ENCODE peak calls at places on chromosome X, in five cellular contexts. A, F, E, B and G are unnamed samples.

GRCh38 chrX:13411496-13412207 is 91.8 kb upstream of the ATXN3L start:
- DNase-seq in A (no peak), F (no peak), E (no peak), B (no peak), G (no peak)

GRCh38 chrX:55801811-55802210 is 84.3 kb downstream of the RRAGB start:
- DNase-seq in A (no peak), F (no peak), E (no peak), B (no peak), G (no peak)

GRCh38 chrX:38768079-38768478 is 33.2 kb upstream of the MID1IP1 start:
- DNase-seq in A (peak; percentile 35), F (no peak), E (peak; percentile 13), B (peak; percentile 43), G (no peak)

GRCh38 chrX:38052096-38052495 is 45.7 kb downstream of the SYTL5 start:
- DNase-seq in A (peak; percentile 89), F (no peak), E (peak; percentile 88), B (peak; percentile 77), G (peak; percentile 58)

GRCh38 chrX:22399793-22400192 is 127.1 kb downstream of the CBLL2 start:
- DNase-seq in A (peak; percentile 87), F (no peak), E (peak; percentile 37), B (peak; percentile 61), G (peak; percentile 24)

GRCh38 chrX:153055827-153056748 is at the start of gene PNMA3:
- DNase-seq in A (no peak), F (no peak), E (no peak), B (no peak), G (no peak)

GRCh38 chrX:130482871-130483270 is 81.1 kb downstream of the RBMX2 start:
- DNase-seq in A (no peak), F (no peak), E (no peak), B (peak; percentile 0), G (no peak)

GRCh38 chrX:109952985-109953905 is 49.7 kb upstream of the TMEM164 start:
- DNase-seq in A (no peak), F (no peak), E (no peak), B (peak; percentile 0), G (no peak)

GRCh38 chrX:147850875-147851274 is 60.8 kb upstream of the FMR1 start:
- DNase-seq in A (no peak), F (no peak), E (no peak), B (no peak), G (no peak)

GRCh38 chrX:63761639-63762038 is 23.4 kb downstream of the ARHGEF9 start:
- DNase-seq in A (peak; percentile 5), F (no peak), E (no peak), B (no peak), G (no peak)

GRCh38 chrX:69128573-69128972 is 36.7 kb downstream of the PJA1 start:
- DNase-seq in A (peak; percentile 33), F (no peak), E (peak; percentile 12), B (peak; percentile 66), G (peak; percentile 8)

GRCh38 chrX:40098264-40099045 is 697 bp upstream of the BCOR start:
- DNase-seq in A (peak; percentile 69), F (no peak), E (peak; percentile 61), B (peak; percentile 67), G (peak; percentile 66)

GRCh38 chrX:19563746-19564145 is 48.4 kb upstream of the MAP3K15 start:
- DNase-seq in A (no peak), F (no peak), E (no peak), B (no peak), G (no peak)